ENCODE peak calls at places on chromosomes 5 and 9, in five cellular contexts. Q is upper lobe of right lung, M is Panc1, L is lung, F is astrocyte of the cerebellum. R is an unnamed sample.

GRCh38 chr5:128271859-128272446 is 188.4 kb downstream of the SLC12A2 start:
- DNase-seq in F (peak; percentile 57), M (peak; percentile 27), L (no peak), Q (no peak), R (peak; percentile 94)

GRCh38 chr9:3980771-3981170 is 319.1 kb downstream of the GLIS3 start:
- DNase-seq in M (no peak), L (no peak), F (no peak), Q (no peak), R (peak; percentile 58)

GRCh38 chr5:11046160-11046559 is 285.1 kb upstream of the DAP start:
- DNase-seq in F (no peak), Q (no peak), M (peak; percentile 13), L (no peak), R (no peak)

GRCh38 chr9:110058304-110058953 is 149.5 kb downstream of the C9orf152 start:
- DNase-seq in L (peak; percentile 46), Q (no peak), F (no peak), M (no peak), R (peak; percentile 69)

GRCh38 chr5:98454904-98455303 is 318.6 kb upstream of the RGMB start:
- DNase-seq in M (peak; percentile 72), F (peak; percentile 75), L (no peak), Q (no peak), R (peak; percentile 92)

GRCh38 chr5:16742938-16743337 is 126.1 kb upstream of the RETREG1 start:
- DNase-seq in Q (no peak), F (no peak), M (no peak), L (no peak), R (peak; percentile 54)

GRCh38 chr9:31210982-31211570 is 1173.4 kb upstream of the ACO1 start:
- DNase-seq in M (no peak), F (no peak), L (no peak), Q (peak; percentile 48), R (peak; percentile 33)

GRCh38 chr9:131734165-131734610 is 5.7 kb downstream of the RAPGEF1 start:
- DNase-seq in F (no peak), L (peak; percentile 61), M (no peak), Q (peak; percentile 81), R (peak; percentile 47)

GRCh38 chr9:19470981-19471650 is 62.3 kb downstream of the ACER2 start:
- DNase-seq in M (no peak), L (no peak), F (no peak), Q (no peak), R (peak; percentile 36)

GRCh38 chr5:1901081-1901480 is 18.4 kb upstream of the IRX4 start:
- DNase-seq in Q (no peak), F (no peak), M (no peak), L (no peak), R (peak; percentile 6)

GRCh38 chr5:77867194-77867691 is 91.1 kb upstream of the TBCA start:
- DNase-seq in M (no peak), F (no peak), Q (no peak), L (no peak), R (peak; percentile 47)

GRCh38 chr9:3027260-3027659 is 183.4 kb upstream of the PUM3 start:
- DNase-seq in L (no peak), M (no peak), Q (no peak), F (no peak), R (no peak)

GRCh38 chr9:5574998-5575397 is 53.9 kb upstream of the RIC1 start:
- DNase-seq in Q (no peak), F (no peak), L (no peak), M (no peak), R (no peak)
- TF ChIP-seq CTCF in Q (no peak), F (no peak), L (no peak), M (no peak), R (peak; percentile 6)

DNA sequence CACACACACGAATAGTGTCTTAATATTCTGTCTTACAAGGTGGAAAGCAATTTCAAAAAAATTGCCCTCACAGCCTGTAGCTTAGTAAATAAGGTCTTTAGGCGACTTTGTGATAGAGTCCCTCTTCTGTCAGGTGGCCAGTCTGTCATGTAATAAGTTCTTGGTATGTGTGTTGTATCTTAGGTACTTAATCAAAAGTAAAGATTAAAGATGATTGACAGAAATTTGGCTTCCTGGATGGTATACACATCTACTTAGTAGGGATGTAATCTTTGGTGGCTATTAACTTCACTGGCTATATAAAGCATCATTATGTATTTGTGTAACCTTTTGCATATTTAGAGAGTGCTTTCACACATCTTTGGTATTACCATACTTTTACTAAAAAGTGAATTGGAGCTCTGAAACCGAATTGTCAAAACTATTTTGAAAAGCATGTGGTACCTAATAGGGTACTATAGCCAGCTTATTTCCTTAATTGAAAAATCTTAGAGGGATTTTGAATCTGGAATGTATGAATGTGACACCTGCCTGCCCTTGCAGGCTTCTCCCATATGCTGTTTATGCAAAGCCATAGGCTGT is 3.4 kb downstream of the G3BP1 start:
- DNase-seq in Q (no peak), F (no peak), M (no peak), L (no peak), R (no peak)
- H3K4me3 ChIP-seq in Q (no peak overlapping the region), F (no peak overlapping the region), M (peak overlapping the region; percentile 6), L (no peak overlapping the region), R (no peak overlapping the region)

GRCh38 chr5:155087036-155087435 is 73.5 kb downstream of the KIF4B start:
- DNase-seq in F (no peak), Q (no peak), M (no peak), L (no peak), R (peak; percentile 13)
- TF ChIP-seq CTCF in F (no peak), Q (no peak), M (no peak), L (no peak), R (no peak)

GRCh38 chr9:124007468-124008306 is 3.9 kb upstream of the LHX2 start:
- DNase-seq in F (no peak), M (no peak), L (no peak), Q (no peak), R (no peak)
- H3K4me3 ChIP-seq in F (no peak overlapping the region), M (peak overlapping the region; percentile 32), L (no peak overlapping the region), Q (no peak overlapping the region), R (no peak overlapping the region)

GRCh38 chr5:123119334-123119986 is 30.4 kb downstream of the PRDM6 start:
- DNase-seq in F (no peak), Q (no peak), M (no peak), L (no peak), R (peak; percentile 61)
- TF ChIP-seq CTCF in F (peak; percentile 18), Q (no peak), M (peak; percentile 41), L (no peak), R (no peak)

DNA sequence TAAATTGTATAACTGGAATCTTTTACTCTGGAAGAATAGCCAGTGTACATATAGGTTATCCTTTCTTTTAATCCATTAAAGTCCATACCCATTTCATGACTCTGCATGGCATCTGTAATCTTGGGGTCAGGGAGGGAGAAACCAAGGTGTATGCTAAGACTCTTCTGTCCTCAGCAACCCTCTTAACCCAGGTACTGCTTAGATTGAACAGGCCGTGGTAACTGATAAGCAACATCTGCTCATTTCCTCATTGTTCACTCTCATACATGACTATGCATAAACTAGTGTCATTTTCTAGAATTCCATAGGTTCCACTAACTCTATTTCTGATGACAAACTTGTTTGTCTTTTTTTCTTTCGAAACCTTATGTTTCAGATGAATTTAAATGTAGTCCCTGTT is 69.3 kb upstream of the IFNE start:
- DNase-seq in Q (no peak), M (no peak), F (no peak), L (no peak), R (no peak)
- H3K4me3 ChIP-seq in Q (no peak overlapping the region), M (peak overlapping the region; percentile 34), F (no peak overlapping the region), L (no peak overlapping the region), R (no peak overlapping the region)

GRCh38 chr9:6681147-6681956 is 35.8 kb upstream of the GLDC start:
- DNase-seq in F (peak; percentile 89), M (no peak), Q (peak; percentile 99), L (peak; percentile 95), R (peak; percentile 98)
- TF ChIP-seq CTCF in F (no peak), M (no peak), Q (no peak), L (no peak), R (no peak)

GRCh38 chr9:136942112-136942880 is 2.2 kb downstream of the FBXW5 start:
- DNase-seq in Q (peak; percentile 65), F (no peak), L (no peak), M (no peak), R (no peak)

GRCh38 chr9:136941231-136942111 is 3.1 kb downstream of the FBXW5 start:
- DNase-seq in M (no peak), F (no peak), L (no peak), Q (no peak), R (no peak)

GRCh38 chr9:136943291-136944093 is 1.0 kb downstream of the FBXW5 start:
- DNase-seq in M (no peak), Q (peak; percentile 79), F (no peak), L (no peak), R (peak; percentile 22)

GRCh38 chr9:136944094-136944518 is 432 bp downstream of the FBXW5 start:
- DNase-seq in F (no peak), M (no peak), Q (no peak), L (no peak), R (peak; percentile 60)

DNA sequence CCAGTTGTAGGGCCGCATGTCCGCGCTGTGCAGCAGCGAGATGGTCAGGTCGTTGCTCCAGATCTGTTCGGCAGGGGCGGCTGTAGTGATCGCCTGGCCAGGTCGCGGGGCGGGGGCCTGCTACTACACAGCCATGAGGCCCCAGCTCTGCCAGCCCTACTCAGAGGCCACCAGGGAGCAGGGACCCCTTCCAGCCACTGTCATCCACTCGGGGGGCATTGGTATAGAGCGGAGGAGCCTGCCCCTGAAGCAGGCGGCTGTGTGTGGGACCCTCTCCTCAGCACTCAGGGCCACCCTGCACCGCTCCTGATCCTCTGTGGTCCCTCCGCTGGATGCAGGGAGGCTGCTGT is 1.7 kb downstream of the FBXW5 start:
- DNase-seq in Q (no peak), M (no peak), L (no peak), F (no peak), R (no peak)
- H3K4me3 ChIP-seq in Q (peak overlapping the region; percentile 95), M (peak overlapping the region; percentile 64), L (no peak overlapping the region), F (peak overlapping the region; percentile 75), R (peak overlapping the region; percentile 75)

GRCh38 chr5:56518820-56519219 is 285.7 kb upstream of the ANKRD55 start:
- DNase-seq in F (no peak), M (no peak), Q (no peak), L (no peak), R (no peak)

GRCh38 chr5:56522169-56522568 is 289.0 kb upstream of the ANKRD55 start:
- DNase-seq in F (no peak), Q (no peak), M (no peak), L (no peak), R (no peak)

GRCh38 chr5:56523779-56524178 is 290.6 kb upstream of the ANKRD55 start:
- DNase-seq in M (no peak), Q (no peak), F (no peak), L (no peak), R (peak; percentile 36)

GRCh38 chr5:56522972-56523371 is 289.8 kb upstream of the ANKRD55 start:
- DNase-seq in M (no peak), L (no peak), F (no peak), Q (no peak), R (peak; percentile 82)

DNA sequence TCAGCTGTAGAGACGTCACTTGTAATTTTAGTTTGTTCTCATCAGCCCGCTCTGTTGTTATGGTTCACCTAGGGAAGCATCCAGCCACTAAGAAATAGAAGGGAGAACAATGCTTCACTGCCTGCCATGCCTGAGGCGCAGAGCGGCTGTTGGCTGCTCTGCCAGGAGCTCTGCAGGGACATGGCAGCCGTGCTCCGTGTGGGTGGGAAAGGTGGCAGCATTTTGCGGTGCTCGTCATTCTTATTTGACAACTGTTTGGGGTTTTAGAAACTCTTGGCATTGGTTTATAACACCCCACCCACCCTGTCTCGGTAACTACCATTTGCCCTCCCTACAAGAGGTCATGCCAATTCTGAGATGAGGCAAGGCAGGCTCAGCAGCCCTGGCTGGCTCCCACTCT is 287.8 kb upstream of the ANKRD55 start:
- DNase-seq in L (no peak), M (no peak), Q (no peak), F (no peak), R (no peak)
- TF ChIP-seq CTCF in L (no peak), M (no peak), Q (no peak), F (no peak), R (no peak)

R was measured in fibroblast of pulmonary artery.